ENCODE peak calls at places on chromosome 16, in six cellular contexts. S, Y, G, K, T and I are unnamed samples. For H3K27me3, the result is how much of the 10 kb centered on the place peaks cover.

GRCh38 chr16:77221482-77221881 is 22.3 kb downstream of the SYCE1L start:
- DNase-seq in K (no peak), G (no peak), Y (no peak), T (no peak), S (no peak), I (no peak)

GRCh38 chr16:10741844-10742243 is 1.8 kb upstream of the NUBP1 start:
- DNase-seq in Y (peak), T (no peak), G (no peak), S (peak), K (no peak), I (peak)

GRCh38 chr16:76081936-76082335 is 195.3 kb upstream of the CNTNAP4 start:
- DNase-seq in K (no peak), Y (no peak), S (no peak), G (no peak), T (no peak), I (no peak)

GRCh38 chr16:648071-648785 is 937 bp upstream of the WDR90 start:
- DNase-seq in K (peak), Y (peak), T (no peak), G (peak), S (peak), I (no peak)

GRCh38 chr16:79897444-79898146 is 297.1 kb upstream of the MAF start:
- DNase-seq in S (no peak), K (no peak), Y (peak), G (no peak), T (no peak), I (no peak)

GRCh38 chr16:47927330-47927729 is 228.5 kb downstream of the ABCC12 start:
- DNase-seq in G (no peak), T (no peak), S (no peak), Y (no peak), K (no peak), I (no peak)

GRCh38 chr16:9821331-9821730 is 360.9 kb downstream of the GRIN2A start:
- DNase-seq in G (no peak), Y (no peak), T (no peak), S (no peak), K (no peak), I (no peak)

GRCh38 chr16:66290431-66290830 is 76.1 kb upstream of the CDH5 start:
- DNase-seq in T (no peak), K (no peak), S (no peak), Y (no peak), G (peak), I (peak)

GRCh38 chr16:57007050-57007449 is 17.7 kb downstream of the NLRC5 start:
- DNase-seq in G (no peak), K (no peak), T (no peak), Y (no peak), S (no peak), I (no peak)

GRCh38 chr16:84186685-84187437 is at the start of gene TAF1C:
- DNase-seq in G (peak), K (peak), Y (peak), T (peak), S (peak), I (peak)

GRCh38 chr16:12323007-12323699 is 346.6 kb downstream of the SNX29 start:
- DNase-seq in Y (no peak), G (no peak), K (no peak), T (no peak), S (no peak), I (no peak)

GRCh38 chr16:27838536-27839175 is 224.9 kb downstream of the GSG1L start:
- DNase-seq in K (no peak), Y (no peak), S (no peak), T (no peak), G (no peak), I (peak)

GRCh38 chr16:47815655-47816054 is 340.1 kb downstream of the ABCC12 start:
- DNase-seq in T (no peak), G (no peak), Y (no peak), K (no peak), S (no peak), I (no peak)

GRCh38 chr16:16139061-16139460 is 84.2 kb downstream of the ABCC6 start:
- DNase-seq in G (no peak), S (no peak), T (no peak), Y (no peak), K (no peak), I (no peak)

GRCh38 chr16:15521758-15522509 is 87.5 kb downstream of the BMERB1 start:
- DNase-seq in G (no peak), T (no peak), Y (no peak), S (no peak), K (no peak), I (no peak)

GRCh38 chr16:56667581-56668571 is at the start of gene MT1G:
- DNase-seq in S (peak), Y (peak), T (no peak), K (peak), G (peak), I (peak)

GRCh38 chr16:29683543-29684090 is 4.6 kb downstream of the QPRT start:
- DNase-seq in T (no peak), G (no peak), Y (no peak), K (no peak), S (no peak), I (no peak)

GRCh38 chr16:28982949-28983348 is 1.9 kb upstream of the LAT start:
- DNase-seq in S (no peak), G (no peak), K (no peak), T (no peak), Y (no peak), I (no peak)

GRCh38 chr16:57753448-57754353 is 18.1 kb downstream of the KATNB1 start:
- DNase-seq in G (no peak), T (no peak), K (no peak), S (no peak), Y (no peak), I (no peak)

GRCh38 chr16:17629936-17630335 is 159.2 kb upstream of the XYLT1 start:
- DNase-seq in T (no peak), S (no peak), Y (no peak), G (no peak), K (no peak), I (no peak)

GRCh38 chr16:58399718-58400633 is 7.7 kb downstream of the GINS3 start:
- DNase-seq in Y (no peak), T (no peak), K (no peak), S (no peak), G (no peak), I (no peak)

GRCh38 chr16:18969855-18970240 is 13.9 kb upstream of the TMC7 start:
- DNase-seq in Y (no peak), G (no peak), T (no peak), K (no peak), S (no peak), I (no peak)

GRCh38 chr16:4538386-4539235 is at the start of gene CDIP1:
- DNase-seq in G (peak), K (peak), Y (peak), S (peak), T (peak), I (peak)
- TF ChIP-seq EP300 in G (no peak), K (no peak), Y (no peak), S (peak), T (peak), I (peak)

GRCh38 chr16:85549766-85550421 is 63.2 kb upstream of the GSE1 start:
- DNase-seq in Y (no peak), S (no peak), K (no peak), T (no peak), G (no peak), I (no peak)
- TF ChIP-seq POLR2A in Y (no peak), S (no peak), K (no peak), T (no peak), G (no peak), I (no peak)

GRCh38 chr16:54290203-54291106 is 3.9 kb upstream of the IRX3 start:
- DNase-seq in T (no peak), Y (no peak), S (no peak), K (peak), G (no peak), I (peak)

GRCh38 chr16:54291107-54291980 is 4.8 kb upstream of the IRX3 start:
- DNase-seq in G (no peak), T (no peak), K (peak), S (no peak), Y (no peak), I (no peak)

GRCh38 chr16:54288592-54289241 is 2.1 kb upstream of the IRX3 start:
- DNase-seq in Y (no peak), S (no peak), T (no peak), K (no peak), G (no peak), I (no peak)

GRCh38 chr16:54287758-54288591 is 1.4 kb upstream of the IRX3 start:
- DNase-seq in S (no peak), G (peak), T (no peak), K (no peak), Y (no peak), I (no peak)

DNA sequence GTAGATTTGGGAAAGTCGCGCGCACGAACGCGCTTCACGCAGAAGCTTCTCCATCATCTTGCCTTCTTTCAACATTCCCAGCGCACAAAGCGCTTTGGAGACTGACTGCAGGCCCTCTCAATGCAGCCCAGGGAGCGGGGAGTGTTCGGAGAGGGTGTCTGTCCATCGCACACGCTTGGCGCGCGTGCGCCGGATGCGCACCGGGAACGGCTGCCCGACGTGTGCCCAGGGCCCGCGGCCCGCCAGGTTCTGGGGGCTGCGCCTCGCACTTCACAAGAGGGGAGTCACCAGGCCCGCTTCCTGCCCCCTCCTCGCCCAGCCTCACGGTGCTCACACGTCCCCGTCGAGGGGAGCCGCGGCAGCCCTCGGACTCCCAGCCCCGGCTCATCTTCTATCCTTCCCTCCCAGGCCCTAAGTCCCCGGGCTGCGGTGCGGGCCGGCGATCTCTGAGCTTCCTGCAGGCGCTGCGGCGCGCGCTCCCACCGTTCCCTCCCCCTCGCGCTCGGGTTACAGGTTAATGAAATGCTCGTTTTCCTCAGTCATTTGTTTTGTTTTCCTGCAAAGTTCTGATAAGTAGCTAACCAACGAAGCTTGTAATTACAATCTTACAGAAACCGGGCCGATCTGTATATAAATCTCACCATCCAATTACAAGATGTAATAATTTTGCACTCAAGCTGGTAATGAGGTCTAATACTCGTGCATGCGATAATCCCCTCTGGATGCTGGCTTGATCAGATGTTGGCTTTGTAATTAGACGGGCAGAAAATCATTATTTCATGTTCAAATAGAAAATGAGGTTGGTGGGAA is 2.9 kb upstream of the IRX3 start:
- DNase-seq in T (no peak), Y (no peak), G (no peak), S (no peak), K (peak), I (no peak)
- H3K27me3 ChIP-seq in T (half or more), Y (half or more), G (half or more), S (half or more), K (half or more), I (half or more)

DNA sequence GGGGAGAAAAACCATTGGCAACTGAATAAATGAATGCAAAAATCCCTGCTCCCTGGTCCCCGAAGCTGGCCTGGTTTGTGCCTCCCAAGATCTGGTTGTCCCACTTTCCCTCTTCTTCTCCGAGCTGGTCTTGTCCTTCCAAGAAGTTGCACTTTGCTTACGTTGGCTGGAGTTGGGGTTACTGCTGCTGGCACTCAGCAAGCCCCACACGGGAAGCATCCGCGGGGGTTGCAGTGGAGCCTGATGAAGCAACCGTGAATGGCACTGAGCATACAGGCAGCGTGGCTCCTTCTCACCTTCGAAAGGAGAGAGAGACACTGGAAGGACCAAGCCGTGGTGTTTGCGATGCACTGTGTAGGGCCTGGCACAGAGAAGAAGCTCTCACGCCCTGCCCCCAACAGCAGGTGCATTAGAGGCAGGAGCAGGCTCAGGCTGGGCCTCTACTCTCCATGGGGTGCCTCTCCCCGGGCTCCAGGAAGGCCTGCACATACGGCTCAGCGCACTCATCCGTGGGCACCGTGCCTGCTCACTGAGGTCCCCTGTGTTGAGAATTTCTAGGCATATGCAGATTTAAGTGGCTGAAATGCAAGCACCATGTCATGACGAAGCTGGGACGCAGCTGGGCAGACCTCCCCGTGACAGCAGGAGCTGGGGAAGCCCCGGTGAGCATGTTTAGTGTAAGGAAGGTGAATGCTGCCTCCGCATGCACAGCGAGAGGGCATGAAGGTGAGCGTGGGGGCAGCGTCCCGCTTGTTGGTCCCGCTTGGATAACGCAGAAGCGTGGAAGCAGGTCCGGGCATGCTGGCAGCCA is 12.1 kb downstream of the CA5A start:
- DNase-seq in G (no peak), T (no peak), S (no peak), K (no peak), Y (peak), I (no peak)
- TF ChIP-seq EP300 in G (no peak), T (no peak), S (no peak), K (no peak), Y (no peak), I (no peak)

DNA sequence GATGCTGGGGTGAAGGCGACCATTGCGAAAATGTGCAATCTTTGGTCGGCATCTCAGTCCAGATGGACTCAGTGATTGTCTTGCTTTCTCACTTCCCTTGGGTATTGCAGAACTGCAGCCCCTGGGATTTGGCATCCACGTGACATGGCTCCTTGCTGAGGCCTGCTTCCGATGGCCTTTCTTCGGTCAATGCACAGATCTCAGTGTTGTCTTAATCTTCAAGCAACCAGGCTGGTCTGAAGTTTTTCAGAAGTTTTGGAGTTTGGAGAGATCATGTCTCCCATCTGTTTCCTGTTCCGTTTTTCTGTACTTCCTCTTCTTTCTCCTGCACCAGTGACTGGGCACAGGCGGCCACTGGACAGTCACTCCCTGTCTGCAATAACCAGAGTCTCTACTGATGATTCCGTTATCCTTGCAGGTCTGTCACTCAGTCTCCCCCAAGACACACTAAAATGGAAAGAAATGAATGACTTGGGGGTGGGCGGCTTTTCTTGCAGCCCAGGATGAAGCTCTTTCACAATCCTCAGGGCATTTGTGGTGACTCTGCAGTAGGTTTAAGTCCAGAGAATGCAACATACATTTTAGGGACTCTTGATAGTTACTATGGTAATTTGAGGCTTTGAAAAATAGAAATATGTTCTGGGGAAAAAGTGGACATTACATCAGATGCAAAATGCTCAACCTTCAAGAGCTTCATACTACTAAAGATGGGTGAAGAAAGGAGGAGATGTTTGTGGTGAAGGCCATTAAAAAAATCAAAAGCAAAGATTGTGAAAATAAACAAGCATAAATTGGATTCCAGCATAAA is 106.3 kb upstream of the ZFHX3 start:
- DNase-seq in Y (no peak), T (no peak), G (peak), K (no peak), S (no peak), I (peak)
- TF ChIP-seq POLR2A in Y (peak), T (no peak), G (no peak), K (no peak), S (no peak), I (no peak)

DNA sequence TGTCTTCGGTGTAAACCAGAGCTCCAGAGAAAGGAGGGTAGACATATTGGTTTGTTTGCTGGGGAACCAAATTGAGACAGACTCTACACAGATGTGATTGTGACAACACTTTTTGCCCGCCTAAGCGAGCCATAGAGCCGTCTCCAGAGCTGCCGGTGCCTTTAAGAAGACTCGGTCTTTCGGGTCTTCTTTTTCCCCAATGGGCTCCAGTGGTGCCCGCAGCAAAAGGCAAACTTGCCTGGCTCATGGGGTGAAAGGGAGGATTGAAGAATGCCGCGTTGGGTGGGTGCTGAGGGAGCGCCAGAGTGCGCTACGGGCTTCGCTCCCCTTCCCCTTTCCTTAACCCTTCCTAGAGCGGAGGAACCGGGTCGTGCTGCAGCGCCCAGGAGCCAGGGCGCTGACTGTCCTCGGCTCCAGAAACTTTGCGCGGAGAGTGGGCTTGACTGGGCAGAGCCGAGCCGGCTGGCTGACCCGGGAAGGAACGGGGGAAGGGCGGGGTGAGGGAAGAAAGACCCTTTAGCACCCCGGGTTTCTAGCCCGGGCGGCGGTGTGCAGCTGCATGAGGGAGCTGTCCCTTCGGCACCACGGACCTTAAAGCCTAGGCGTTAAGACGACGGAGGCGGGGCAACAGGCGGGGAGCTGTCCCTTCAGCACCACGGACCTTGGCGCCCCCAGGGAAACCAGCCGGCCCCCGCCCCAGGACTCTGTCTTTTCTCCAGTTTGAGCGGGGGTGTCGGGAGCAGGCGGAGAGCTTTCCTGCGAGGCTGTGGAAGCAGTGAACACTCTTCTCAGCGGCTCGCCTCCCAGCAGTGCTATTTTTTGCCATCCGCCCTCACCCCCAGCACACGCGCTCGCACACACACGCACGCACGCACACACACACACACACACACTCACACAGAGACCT is at the start of gene CACNG3:
- DNase-seq in T (no peak), S (no peak), K (peak), Y (peak), G (peak), I (no peak)
- H3K27me3 ChIP-seq in T (under half), S (under half), K (under half), Y (half or more), G (under half), I (half or more)

GRCh38 chr16:71230122-71230845 is at the start of gene HYDIN:
- DNase-seq in K (peak), S (no peak), T (no peak), Y (peak), G (peak), I (no peak)
- TF ChIP-seq EP300 in K (no peak), S (no peak), T (no peak), Y (no peak), G (no peak), I (no peak)

GRCh38 chr16:50696126-50696525 is 2.7 kb downstream of the NOD2 start:
- DNase-seq in S (no peak), K (no peak), T (no peak), G (peak), Y (no peak), I (no peak)

GRCh38 chr16:50694206-50694605 is 800 bp downstream of the NOD2 start:
- DNase-seq in Y (no peak), G (no peak), S (no peak), T (no peak), K (no peak), I (no peak)

GRCh38 chr16:50695017-50696000 is 1.9 kb downstream of the NOD2 start:
- DNase-seq in G (peak), K (no peak), Y (no peak), T (no peak), S (no peak), I (no peak)

GRCh38 chr16:50692644-50692998 is 785 bp upstream of the NOD2 start:
- DNase-seq in G (no peak), K (no peak), Y (no peak), T (no peak), S (no peak), I (no peak)

DNA sequence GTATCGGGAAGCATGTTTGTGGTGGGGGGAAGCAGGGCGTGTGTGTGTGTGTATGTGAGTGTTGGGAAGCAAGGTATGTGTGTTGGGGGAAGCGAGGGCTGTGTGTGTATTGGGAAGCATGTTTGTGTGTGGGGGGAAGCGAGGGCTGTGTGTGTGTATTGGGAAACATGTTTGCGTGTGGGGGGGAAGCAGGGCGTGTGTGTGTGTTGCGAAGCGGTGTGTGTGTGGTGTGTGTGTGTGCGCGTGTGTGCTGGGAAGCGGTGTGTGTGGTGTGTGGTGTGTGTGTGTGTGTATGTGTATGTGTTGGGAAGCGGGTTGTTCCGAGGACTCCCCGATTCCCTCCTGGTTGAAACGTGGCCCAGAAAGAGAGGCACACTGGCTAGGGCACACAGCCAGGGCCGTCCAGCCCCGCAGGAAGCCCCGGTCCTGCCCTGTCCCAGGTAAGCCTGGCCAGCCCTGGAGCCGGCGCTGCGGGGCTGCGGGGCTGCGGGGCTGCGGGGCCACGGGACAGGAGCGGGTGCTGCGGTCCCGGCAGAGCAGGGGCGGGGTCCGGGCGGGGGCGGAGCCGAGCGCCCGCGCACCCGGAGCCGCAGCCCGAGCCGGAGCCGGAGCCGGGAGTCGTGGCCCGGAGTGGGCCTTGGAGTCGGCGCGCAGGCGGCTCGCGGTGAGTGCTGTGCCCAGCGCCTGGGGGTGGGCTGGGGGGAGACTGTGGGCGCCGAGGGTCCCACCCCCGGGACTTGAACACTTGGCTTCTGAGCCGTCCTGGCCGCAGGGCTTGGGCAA is at the start of gene NOD2:
- DNase-seq in T (no peak), G (peak), K (peak), S (peak), Y (no peak), I (no peak)
- TF ChIP-seq POLR2A in T (no peak), G (peak), K (no peak), S (no peak), Y (no peak), I (no peak)